ENCODE peak calls at places on chromosomes 2 and 18, in ten cellular contexts. B, X, D, V, W, C, H, O, J and E are unnamed samples.

GRCh38 chr18:61984293-61984692 is 91.5 kb upstream of the RNF152 start:
- DNase-seq in V (no peak), X (no peak), D (no peak), J (no peak), W (no peak), H (no peak), C (no peak), O (no peak), B (no peak), E (no peak)

GRCh38 chr2:144943986-144944385 is 424.1 kb upstream of the ZEB2 start:
- DNase-seq in W (no peak), O (peak; percentile 49), C (no peak), J (no peak), B (no peak), V (no peak), X (peak; percentile 46), H (no peak), D (peak; percentile 34), E (no peak)

GRCh38 chr2:135265960-135266490 is 213.9 kb downstream of the RAB3GAP1 start:
- DNase-seq in D (no peak), J (no peak), V (no peak), H (no peak), C (no peak), B (no peak), X (no peak), O (no peak), W (no peak), E (no peak)

GRCh38 chr2:177058747-177059146 is 153.8 kb upstream of the HNRNPA3 start:
- DNase-seq in H (no peak), C (no peak), O (no peak), D (no peak), B (no peak), X (no peak), J (no peak), W (no peak), V (no peak), E (no peak)

GRCh38 chr2:111896576-111896975 is 1.8 kb upstream of the MERTK start:
- DNase-seq in O (no peak), X (no peak), C (no peak), W (no peak), J (no peak), D (no peak), V (no peak), B (no peak), H (peak; percentile 43), E (no peak)

GRCh38 chr2:66478729-66479316 is 43.9 kb downstream of the MEIS1 start:
- DNase-seq in C (no peak), J (no peak), H (no peak), V (no peak), B (no peak), W (no peak), D (no peak), O (no peak), X (no peak), E (no peak)

GRCh38 chr2:134412639-134412999 is 158.7 kb downstream of the MGAT5 start:
- DNase-seq in B (no peak), X (no peak), V (no peak), H (no peak), J (no peak), C (no peak), D (no peak), W (no peak), O (no peak), E (no peak)

GRCh38 chr2:184154438-184154837 is 443.9 kb upstream of the ZNF804A start:
- DNase-seq in C (no peak), H (no peak), V (no peak), J (peak; percentile 42), X (no peak), O (no peak), B (no peak), W (no peak), D (peak; percentile 1), E (no peak)

GRCh38 chr18:27226556-27227075 is 41.5 kb upstream of the CHST9 start:
- DNase-seq in B (no peak), V (no peak), D (no peak), C (no peak), X (no peak), J (peak; percentile 36), O (no peak), W (no peak), H (no peak), E (no peak)

GRCh38 chr18:5524660-5525059 is 19.1 kb downstream of the EPB41L3 start:
- DNase-seq in O (no peak), C (no peak), J (no peak), V (no peak), X (no peak), H (no peak), D (no peak), B (no peak), W (no peak), E (no peak)

GRCh38 chr18:50649821-50650220 is 89.9 kb downstream of the MAPK4 start:
- DNase-seq in W (no peak), X (peak; percentile 22), V (no peak), B (no peak), H (no peak), O (peak; percentile 29), J (peak; percentile 37), C (peak; percentile 50), D (no peak), E (no peak)

GRCh38 chr2:26925100-26925791 is 45.2 kb upstream of the MAPRE3 start:
- DNase-seq in D (no peak), H (no peak), W (no peak), C (no peak), O (no peak), B (no peak), V (no peak), X (no peak), J (no peak), E (no peak)

GRCh38 chr2:239288951-239289481 is 111.8 kb downstream of the HDAC4 start:
- DNase-seq in B (peak; percentile 56), H (no peak), X (no peak), C (no peak), V (no peak), J (no peak), O (no peak), D (no peak), W (peak; percentile 48), E (no peak)

GRCh38 chr2:98040331-98040939 is 44.7 kb upstream of the TMEM131 start:
- DNase-seq in H (no peak), W (no peak), V (no peak), D (no peak), X (no peak), B (no peak), J (no peak), O (no peak), C (no peak), E (no peak)

GRCh38 chr2:198375073-198375430 is 570.7 kb downstream of the PLCL1 start:
- DNase-seq in H (no peak), J (no peak), C (no peak), V (no peak), B (no peak), O (no peak), D (no peak), W (no peak), X (no peak), E (no peak)

GRCh38 chr2:121710470-121711170 is 26.1 kb downstream of the NIFK start:
- DNase-seq in C (no peak), X (no peak), B (no peak), D (no peak), J (no peak), V (no peak), H (no peak), W (no peak), O (no peak), E (no peak)

GRCh38 chr2:28400434-28400833 is 7.8 kb downstream of the FOSL2 start:
- DNase-seq in O (no peak), W (no peak), C (no peak), V (no peak), J (no peak), X (no peak), H (no peak), D (no peak), B (no peak), E (no peak)

GRCh38 chr2:168920504-168921157 is 19.5 kb downstream of the G6PC2 start:
- DNase-seq in V (peak; percentile 6), W (no peak), B (no peak), D (peak; percentile 5), C (peak; percentile 11), H (peak; percentile 51), O (peak; percentile 34), X (peak; percentile 35), J (peak; percentile 38), E (peak; percentile 14)

GRCh38 chr2:36708119-36708741 is 11.7 kb downstream of the VIT start:
- DNase-seq in V (no peak), J (peak; percentile 36), X (no peak), D (no peak), W (no peak), O (peak; percentile 17), H (no peak), C (peak; percentile 65), B (no peak), E (peak; percentile 37)